ENCODE peak calls at places on chromosomes 11 and 22, in four cellular contexts. A is endothelial cell, B is kidney tubule cell, L is NCI-H526 treated with DMSO at 0.1 percent for 48 hours. M is an unnamed sample.

GRCh38 chr11:67601098-67601497 is 5.6 kb upstream of the NDUFV1 start:
- DNase-seq in A (no peak), B (no peak), L (no peak), M (no peak)

GRCh38 chr11:22192642-22193347 is at the start of gene ANO5:
- DNase-seq in A (peak; percentile 66), B (peak; percentile 74), L (peak; percentile 84), M (peak; percentile 38)

GRCh38 chr11:65224939-65225283 is 36.9 kb upstream of the POLA2 start:
- DNase-seq in A (no peak), B (peak; percentile 75), L (no peak), M (peak; percentile 71)

GRCh38 chr11:74397531-74398243 is 546 bp downstream of the PGM2L1 start:
- DNase-seq in A (peak; percentile 23), B (peak; percentile 85), L (peak; percentile 68), M (peak; percentile 67)

GRCh38 chr11:66315921-66316811 is 678 bp downstream of the CD248 start:
- DNase-seq in A (no peak), B (no peak), L (no peak), M (no peak)

GRCh38 chr11:95912902-95913560 is 10.9 kb downstream of the MTMR2 start:
- DNase-seq in A (no peak), B (peak; percentile 50), L (no peak), M (peak; percentile 72)

GRCh38 chr22:48167238-48167637 is 1404.8 kb downstream of the TBC1D22A start:
- DNase-seq in A (no peak), B (no peak), L (no peak), M (no peak)

GRCh38 chr11:27864046-27865025 is 164.1 kb upstream of the BDNF start:
- DNase-seq in A (no peak), B (peak; percentile 94), L (no peak), M (peak; percentile 97)

GRCh38 chr22:27756212-27756660 is 45.3 kb downstream of the MN1 start:
- DNase-seq in A (no peak), B (no peak), L (no peak), M (no peak)